ENCODE peak calls at places on chromosomes 11 and 22, in seven cellular contexts. F, Z, P, Q, K, V and I are unnamed samples. For H3K27me3, the result is how much of the 10 kb centered on the place peaks cover.

GRCh38 chr11:60791534-60791933 is 6.4 kb downstream of the MS4A10 start:
- DNase-seq in Q (no peak), Z (no peak), V (no peak), F (no peak), P (no peak), K (no peak), I (no peak)

GRCh38 chr22:38490915-38491314 is 15.2 kb downstream of the DDX17 start:
- DNase-seq in Q (peak), K (no peak), V (peak), F (peak), P (peak), Z (no peak), I (no peak)

GRCh38 chr11:94730153-94730552 is 38.0 kb upstream of the AMOTL1 start:
- DNase-seq in Z (no peak), P (no peak), F (no peak), K (no peak), V (no peak), Q (no peak), I (no peak)

GRCh38 chr22:27318516-27318915 is 483.0 kb downstream of the MN1 start:
- DNase-seq in Q (no peak), V (no peak), Z (no peak), K (peak), F (peak), P (no peak), I (no peak)

GRCh38 chr11:101254037-101254436 is 124.4 kb upstream of the PGR start:
- DNase-seq in V (no peak), Z (no peak), F (no peak), Q (no peak), K (no peak), P (no peak), I (no peak)

GRCh38 chr11:80280737-80281136 is 839.9 kb upstream of the TENM4 start:
- DNase-seq in F (peak), Q (no peak), Z (no peak), V (no peak), K (no peak), P (no peak), I (no peak)

GRCh38 chr22:25702046-25702445 is 39.9 kb upstream of the MYO18B start:
- DNase-seq in V (no peak), F (no peak), K (no peak), P (no peak), Q (no peak), Z (no peak), I (no peak)

GRCh38 chr11:107743161-107743560 is 31.3 kb upstream of the SLN start:
- DNase-seq in V (no peak), F (no peak), K (no peak), Q (no peak), P (no peak), Z (no peak), I (no peak)

GRCh38 chr11:70895061-70895670 is 357.2 kb downstream of the SHANK2 start:
- DNase-seq in V (no peak), P (peak), K (no peak), Q (no peak), F (no peak), Z (no peak), I (peak)

GRCh38 chr11:118287006-118287405 is 17.5 kb upstream of the CD3E start:
- DNase-seq in Q (no peak), P (no peak), Z (no peak), K (no peak), V (no peak), F (no peak), I (no peak)

GRCh38 chr11:3121931-3122774 is 43.0 kb downstream of the OSBPL5 start:
- DNase-seq in P (peak), V (no peak), Z (no peak), Q (no peak), K (peak), F (peak), I (peak)

GRCh38 chr11:12723410-12724297 is 49.4 kb downstream of the TEAD1 start:
- DNase-seq in Q (no peak), P (no peak), K (no peak), V (no peak), Z (no peak), F (no peak), I (no peak)

GRCh38 chr11:118996926-118997626 is 862 bp upstream of the CENATAC start:
- DNase-seq in V (no peak), K (peak), Q (no peak), Z (peak), F (no peak), P (no peak), I (no peak)

GRCh38 chr11:71476031-71476430 is 23.0 kb downstream of the NADSYN1 start:
- DNase-seq in K (no peak), P (peak), V (no peak), Z (no peak), F (no peak), Q (no peak), I (no peak)

GRCh38 chr11:91163619-91164451 is 941.0 kb upstream of the CHORDC1 start:
- DNase-seq in Q (no peak), V (no peak), K (no peak), Z (no peak), F (no peak), P (no peak), I (no peak)

GRCh38 chr22:22997262-22997898 is 72.9 kb upstream of the GNAZ start:
- DNase-seq in V (no peak), Z (no peak), P (no peak), K (no peak), Q (no peak), F (no peak), I (no peak)

GRCh38 chr11:10694481-10695239 is 1.1 kb upstream of the IRAG1 start:
- DNase-seq in Z (no peak), P (no peak), K (no peak), V (no peak), F (no peak), Q (peak), I (no peak)

GRCh38 chr11:120173771-120174170 is 35.9 kb upstream of the TRIM29 start:
- DNase-seq in K (no peak), P (no peak), V (no peak), Z (no peak), F (no peak), Q (no peak), I (no peak)

GRCh38 chr11:120178441-120179070 is 32.3 kb upstream of the OAF start:
- DNase-seq in P (no peak), V (no peak), Z (no peak), F (no peak), K (no peak), Q (no peak), I (no peak)

GRCh38 chr11:120172054-120172881 is 34.4 kb upstream of the TRIM29 start:
- DNase-seq in V (peak), K (peak), P (peak), Q (no peak), F (peak), Z (peak), I (no peak)

GRCh38 chr11:120172921-120173705 is 35.2 kb upstream of the TRIM29 start:
- DNase-seq in Q (no peak), Z (no peak), F (no peak), P (no peak), K (no peak), V (no peak), I (no peak)

DNA sequence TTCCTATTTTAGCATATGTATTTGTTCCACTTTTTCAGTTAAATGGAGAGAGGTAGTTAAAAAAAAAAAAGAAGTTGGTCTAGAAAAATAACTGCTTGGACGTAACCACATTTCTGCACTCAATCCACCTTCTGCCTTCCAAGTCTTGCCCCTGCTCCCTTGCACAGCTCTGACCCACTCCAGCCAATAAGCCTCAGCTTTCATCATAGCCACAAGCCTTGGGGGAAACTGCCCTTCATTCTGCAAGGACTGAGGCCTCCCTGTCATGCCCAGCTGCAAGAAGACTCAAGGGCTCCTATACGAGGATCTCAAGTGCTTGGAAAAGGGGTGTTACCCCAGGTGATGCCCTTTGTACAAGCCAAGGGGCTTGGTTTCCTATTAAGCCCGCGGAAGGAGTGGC is 36.0 kb upstream of the OAF start:
- DNase-seq in Z (no peak), P (no peak), K (no peak), V (no peak), Q (no peak), F (no peak), I (no peak)
- H3K27me3 ChIP-seq in Z (under half), P (under half), K (under half), V (under half), Q (under half), F (half or more), I (under half)

DNA sequence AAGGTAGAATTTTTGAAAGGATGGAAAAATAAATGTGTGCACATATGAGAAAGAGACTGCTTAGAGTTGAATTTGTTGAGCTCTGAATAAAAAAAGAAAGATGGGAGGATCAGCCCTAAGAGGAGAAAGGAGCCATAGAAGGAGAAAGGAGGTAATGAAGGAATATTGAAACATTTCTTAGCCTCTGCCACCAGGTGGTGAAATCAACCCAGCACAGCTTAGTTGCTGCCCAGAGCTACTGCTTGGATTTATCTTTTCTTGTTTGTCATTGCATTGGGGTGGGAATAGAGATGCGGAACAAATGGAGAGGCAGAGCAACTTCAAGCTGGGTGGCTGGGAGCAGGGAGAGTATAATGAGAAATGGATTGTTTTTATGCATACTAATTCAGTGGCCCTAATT is 80.4 kb downstream of the SERGEF start:
- DNase-seq in Q (no peak), V (no peak), F (no peak), P (no peak), Z (no peak), K (no peak), I (no peak)
- TF ChIP-seq CTCF in Q (peak), V (no peak), F (no peak), P (no peak), Z (no peak), K (peak), I (no peak)

GRCh38 chr11:27716850-27717249 is 16.6 kb upstream of the BDNF start:
- DNase-seq in V (no peak), F (no peak), P (no peak), K (no peak), Q (no peak), Z (no peak), I (no peak)
- H3K27me3 ChIP-seq in V (half or more), F (half or more), P (under half), K (under half), Q (under half), Z (under half), I (under half)

GRCh38 chr22:20130739-20131592 is 638 bp upstream of the ZDHHC8 start:
- DNase-seq in V (peak), F (peak), P (peak), Z (peak), K (peak), Q (peak), I (no peak)

GRCh38 chr22:20128902-20129746 is 2.5 kb upstream of the ZDHHC8 start:
- DNase-seq in K (peak), V (no peak), F (no peak), Q (no peak), Z (peak), P (peak), I (no peak)

GRCh38 chr22:20131593-20131855 is at the start of gene ZDHHC8:
- DNase-seq in Z (peak), V (no peak), P (no peak), F (peak), Q (no peak), K (no peak), I (no peak)

GRCh38 chr22:20129747-20130014 is 1.9 kb upstream of the ZDHHC8 start:
- DNase-seq in Z (no peak), Q (no peak), F (no peak), V (no peak), P (no peak), K (no peak), I (no peak)

GRCh38 chr22:20130319-20130718 is 1.3 kb upstream of the ZDHHC8 start:
- DNase-seq in F (no peak), Q (no peak), K (no peak), V (no peak), Z (no peak), P (no peak), I (no peak)
- TF ChIP-seq CTCF in F (no peak), Q (no peak), K (no peak), V (no peak), Z (peak), P (no peak), I (no peak)

GRCh38 chr11:104136861-104137260 is 27.1 kb downstream of the PDGFD start:
- DNase-seq in Q (no peak), F (no peak), V (no peak), Z (no peak), P (no peak), K (no peak), I (no peak)
- H3K27me3 ChIP-seq in Q (under half), F (under half), V (under half), Z (under half), P (under half), K (under half), I (under half)

DNA sequence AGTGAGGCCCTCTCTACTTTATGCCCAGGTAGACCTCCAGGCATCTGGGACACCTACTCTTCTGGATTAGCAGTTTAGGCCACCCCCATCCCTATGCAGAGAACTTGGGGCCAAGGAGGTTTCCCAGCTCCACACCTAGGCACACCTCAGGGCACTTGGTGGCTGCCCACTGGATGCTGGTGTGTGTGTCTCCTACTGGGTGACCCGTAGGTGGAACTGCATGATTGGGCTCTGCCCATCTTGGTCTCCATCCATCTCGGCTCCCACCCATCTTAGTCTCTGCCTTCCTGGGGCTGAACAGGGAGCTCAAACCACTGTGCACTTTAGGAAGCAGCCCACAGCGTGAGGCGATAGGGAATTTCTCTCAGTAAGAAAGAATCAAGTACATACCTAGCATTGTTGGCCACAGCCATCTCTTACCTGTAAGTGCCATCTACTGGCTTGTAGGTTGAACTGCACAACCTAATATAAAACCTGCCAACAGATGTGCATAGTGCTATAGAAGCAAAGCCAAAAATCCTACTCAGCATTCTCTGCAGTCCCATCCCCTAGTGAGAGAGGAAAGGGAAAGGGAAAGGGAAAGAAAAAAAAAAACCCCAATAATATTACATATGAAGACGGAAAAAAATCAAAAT is 61.6 kb upstream of the PTPN5 start:
- DNase-seq in P (no peak), Z (no peak), V (no peak), F (no peak), Q (no peak), K (peak), I (no peak)
- TF ChIP-seq CTCF in P (peak), Z (no peak), V (no peak), F (no peak), Q (peak), K (peak), I (peak)

GRCh38 chr22:45910928-45911467 is 66.0 kb downstream of the WNT7B start:
- DNase-seq in F (no peak), Z (no peak), V (no peak), P (no peak), K (no peak), Q (no peak), I (no peak)

GRCh38 chr22:45914309-45914708 is 62.7 kb downstream of the WNT7B start:
- DNase-seq in K (no peak), Z (no peak), F (no peak), Q (no peak), V (no peak), P (no peak), I (no peak)

GRCh38 chr22:45911601-45912271 is 65.2 kb downstream of the WNT7B start:
- DNase-seq in Z (no peak), F (peak), V (no peak), P (no peak), Q (no peak), K (no peak), I (peak)

GRCh38 chr22:45915151-45915550 is 61.8 kb downstream of the WNT7B start:
- DNase-seq in Q (no peak), V (no peak), F (no peak), K (no peak), P (no peak), Z (no peak), I (no peak)

DNA sequence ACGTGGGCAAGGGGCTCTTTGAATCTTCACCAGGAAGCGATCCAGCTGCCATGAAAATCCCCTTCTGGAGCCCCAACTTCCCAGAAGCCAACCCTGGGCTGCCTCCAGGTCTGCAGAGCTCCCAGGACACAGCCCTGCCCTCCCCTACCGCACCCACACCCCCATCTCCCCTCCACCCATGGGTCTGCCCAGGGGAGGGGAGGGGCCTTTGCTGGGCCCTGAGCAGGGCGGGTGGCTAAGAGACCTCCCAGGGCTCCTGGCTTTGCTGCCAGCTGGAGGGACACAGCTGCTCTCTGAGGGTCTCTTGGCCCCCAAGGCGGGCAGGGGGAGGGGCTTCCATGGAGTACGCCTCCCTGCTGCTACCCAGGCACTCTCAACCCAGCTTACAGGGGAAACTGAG is 64.1 kb downstream of the WNT7B start:
- DNase-seq in P (no peak), Z (no peak), K (no peak), Q (no peak), V (no peak), F (no peak), I (no peak)
- H3K27me3 ChIP-seq in P (under half), Z (under half), K (under half), Q (under half), V (under half), F (under half), I (under half)

GRCh38 chr11:76700177-76701100 is 29.9 kb upstream of the LRRC32 start:
- DNase-seq in K (no peak), F (no peak), Q (peak), V (no peak), Z (no peak), P (no peak), I (no peak)

GRCh38 chr11:76699461-76700091 is 29.0 kb upstream of the LRRC32 start:
- DNase-seq in P (no peak), F (no peak), Q (no peak), K (no peak), Z (no peak), V (no peak), I (no peak)

GRCh38 chr11:76695767-76696166 is 25.2 kb upstream of the LRRC32 start:
- DNase-seq in V (no peak), Z (no peak), Q (no peak), P (no peak), F (no peak), K (no peak), I (no peak)

GRCh38 chr11:76696756-76697155 is 26.2 kb upstream of the LRRC32 start:
- DNase-seq in F (no peak), Z (no peak), Q (no peak), P (no peak), K (no peak), V (no peak), I (no peak)

DNA sequence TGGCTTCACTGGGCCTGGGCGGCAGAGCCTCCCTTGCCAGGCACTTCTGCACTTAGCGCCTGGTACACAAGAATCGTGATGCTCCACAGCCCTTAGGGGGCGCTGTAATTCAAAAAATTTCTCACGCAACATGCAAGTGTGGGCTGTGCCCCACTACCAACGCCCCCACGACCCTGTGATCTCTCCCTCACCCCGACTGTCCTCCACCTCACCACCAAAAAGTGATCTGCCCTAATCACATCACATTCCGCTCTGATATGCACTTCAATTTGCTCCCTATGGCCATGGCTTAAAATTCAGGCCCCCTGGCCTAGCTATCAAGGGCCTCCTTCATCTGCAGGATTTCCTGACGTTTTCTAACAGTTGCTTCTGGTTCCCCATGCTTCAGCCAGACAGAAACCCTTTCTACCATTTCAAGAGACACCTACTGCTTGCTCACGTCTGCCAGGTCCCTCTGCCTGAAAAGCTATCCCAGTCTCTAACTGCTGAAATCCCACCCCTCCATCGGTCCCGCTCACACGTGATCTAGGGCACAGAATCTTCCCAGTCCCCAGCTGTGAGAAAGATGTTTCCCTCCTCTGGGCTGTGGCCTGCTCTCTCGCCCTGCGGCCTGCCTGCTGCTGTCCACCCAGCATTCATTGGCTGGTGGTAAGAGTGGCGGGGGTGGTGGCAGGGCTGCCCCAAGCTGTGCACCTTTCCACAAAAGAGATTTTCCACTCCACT is 27.9 kb upstream of the LRRC32 start:
- DNase-seq in K (peak), V (no peak), Q (no peak), P (no peak), Z (no peak), F (no peak), I (no peak)
- TF ChIP-seq CTCF in K (peak), V (no peak), Q (no peak), P (no peak), Z (no peak), F (no peak), I (peak)

GRCh38 chr22:37240941-37241320 is 3.1 kb downstream of the RAC2 start:
- DNase-seq in V (no peak), F (no peak), P (no peak), Q (no peak), K (no peak), Z (no peak), I (peak)

GRCh38 chr22:37240240-37240940 is 3.7 kb downstream of the RAC2 start:
- DNase-seq in Q (no peak), F (no peak), K (no peak), V (no peak), P (no peak), Z (no peak), I (peak)

GRCh38 chr22:37239336-37240239 is 4.5 kb downstream of the RAC2 start:
- DNase-seq in V (no peak), P (no peak), Z (no peak), K (no peak), F (no peak), Q (no peak), I (peak)

GRCh38 chr22:37242395-37242918 is 1.6 kb downstream of the RAC2 start:
- DNase-seq in Z (peak), K (no peak), V (no peak), P (peak), Q (no peak), F (peak), I (peak)

GRCh38 chr22:37241351-37242142 is 2.5 kb downstream of the RAC2 start:
- DNase-seq in F (no peak), Z (peak), P (no peak), Q (no peak), V (no peak), K (no peak), I (peak)
- H3K27me3 ChIP-seq in F (half or more), Z (under half), P (under half), Q (under half), V (under half), K (under half), I (under half)